ENCODE peak calls at places on chromosomes 4 and X, in six cellular contexts. K is cardiac muscle cell, H is heart left ventricle, U is Peyer's patch, C is hepatocyte, S is pancreas. R is an unnamed sample.

GRCh38 chr4:52076731-52077130 is 25.6 kb downstream of the SPATA18 start:
- DNase-seq in U (no peak), S (no peak), H (peak), C (peak), K (peak), R (no peak)

GRCh38 chr4:176587920-176588319 is 204.8 kb downstream of the VEGFC start:
- DNase-seq in S (no peak), U (no peak), K (peak), C (peak), H (no peak), R (no peak)

GRCh38 chr4:54937501-54937900 is 187.9 kb downstream of the KDR start:
- DNase-seq in U (no peak), S (no peak), K (peak), H (no peak), C (peak), R (no peak)

GRCh38 chrX:154091678-154092077 is 5.8 kb downstream of the MECP2 start:
- DNase-seq in U (no peak), C (peak), S (peak), K (no peak), H (no peak), R (no peak)

GRCh38 chrX:623268-623598 is 7.4 kb upstream of the SHOX start:
- DNase-seq in U (no peak), K (no peak), C (no peak), S (no peak), H (no peak), R (no peak)

GRCh38 chr4:37909690-37910486 is 19.0 kb downstream of the TBC1D1 start:
- DNase-seq in U (no peak), C (no peak), S (no peak), K (no peak), H (no peak), R (no peak)

GRCh38 chr4:23373269-23373668 is 516.6 kb downstream of the PPARGC1A start:
- DNase-seq in H (peak), K (peak), S (peak), C (peak), U (no peak), R (no peak)

GRCh38 chrX:81195712-81196111 is 6.0 kb downstream of the HMGN5 start:
- DNase-seq in K (peak), H (no peak), S (peak), C (peak), U (no peak), R (peak)

GRCh38 chrX:50167366-50167765 is 33.4 kb downstream of the AKAP4 start:
- DNase-seq in U (no peak), K (no peak), H (no peak), C (no peak), S (no peak), R (no peak)

GRCh38 chr4:154687840-154688239 is 56.0 kb upstream of the LRAT start:
- DNase-seq in K (no peak), C (no peak), H (no peak), S (no peak), U (no peak), R (no peak)

GRCh38 chr4:5710065-5710961 is 688 bp upstream of the EVC start:
- DNase-seq in C (peak), K (peak), S (no peak), U (no peak), H (no peak), R (no peak)

GRCh38 chrX:106932492-106932923 is 12.3 kb downstream of the CLDN2 start:
- DNase-seq in K (peak), C (peak), H (no peak), S (no peak), U (peak), R (no peak)
- H3K27ac ChIP-seq in K (peak), C (peak), H (no peak), S (no peak), U (peak), R (no peak)

GRCh38 chr4:1347410-1347864 is 429 bp downstream of the UVSSA start:
- DNase-seq in H (peak), S (peak), U (peak), C (peak), K (peak), R (peak)
- TF ChIP-seq CTCF in H (no peak), S (no peak), U (peak), C (no peak), K (peak), R (no peak)

GRCh38 chr4:118756958-118757357 is 71.8 kb downstream of the METTL14 start:
- DNase-seq in C (no peak), S (no peak), H (no peak), K (no peak), U (no peak), R (no peak)
- H3K27ac ChIP-seq in C (peak), S (no peak), H (peak), K (no peak), U (peak), R (no peak)

GRCh38 chr4:56619160-56619559 is 61.9 kb downstream of the HOPX start:
- DNase-seq in C (no peak), K (peak), S (no peak), U (no peak), H (no peak), R (no peak)
- TF ChIP-seq CTCF in C (no peak), K (peak), S (no peak), U (no peak), H (no peak), R (no peak)

GRCh38 chrX:45769919-45770582 is 569.4 kb upstream of the DIPK2B start:
- DNase-seq in K (peak), S (peak), U (peak), C (peak), H (peak), R (no peak)
- H3K27ac ChIP-seq in K (no peak), S (no peak), U (peak), C (peak), H (peak), R (peak)

GRCh38 chrX:32276153-32276552 is 935.2 kb downstream of the DMD start:
- DNase-seq in U (no peak), H (no peak), C (no peak), K (no peak), S (no peak), R (no peak)

GRCh38 chrX:32281853-32282252 is 929.5 kb downstream of the DMD start:
- DNase-seq in C (no peak), U (no peak), K (no peak), H (no peak), S (no peak), R (no peak)
- TF ChIP-seq CTCF in C (peak), U (no peak), K (no peak), H (no peak), S (no peak), R (no peak)